ENCODE peak calls at places on chromosome 1, in eight cellular contexts. One of them, this sample, is unnamed.

GRCh38 chr1:6276765-6277555 is 16.1 kb upstream of the GPR153 start:
- DNase-seq in left ventricle myocardium inferior: no peak
- DNase-seq in fibroblast of lung: no peak
- DNase-seq in heart right ventricle: no peak
- DNase-seq in AG10803: no peak
- DNase-seq in fibroblast of pulmonary artery: no peak
- DNase-seq in cardiac muscle cell: no peak
- DNase-seq in astrocyte of the spinal cord: no peak
- DNase-seq in this sample: no peak

GRCh38 chr1:94000531-94001282 is 91.5 kb upstream of the GCLM start:
- DNase-seq in left ventricle myocardium inferior: no peak
- DNase-seq in fibroblast of lung: no peak
- DNase-seq in heart right ventricle: no peak
- DNase-seq in AG10803: no peak
- DNase-seq in fibroblast of pulmonary artery: no peak
- DNase-seq in cardiac muscle cell: no peak
- DNase-seq in astrocyte of the spinal cord: no peak
- DNase-seq in this sample: no peak

GRCh38 chr1:43525995-43526394 is 4.7 kb upstream of the PTPRF start:
- DNase-seq in left ventricle myocardium inferior: no peak
- DNase-seq in fibroblast of lung: peak; percentile 73
- DNase-seq in heart right ventricle: no peak
- DNase-seq in AG10803: peak; percentile 76
- DNase-seq in fibroblast of pulmonary artery: peak; percentile 68
- DNase-seq in cardiac muscle cell: peak; percentile 77
- DNase-seq in astrocyte of the spinal cord: peak; percentile 47
- DNase-seq in this sample: peak; percentile 75

GRCh38 chr1:67431869-67432578 is 1.8 kb upstream of the SERBP1 start:
- DNase-seq in left ventricle myocardium inferior: no peak
- DNase-seq in fibroblast of lung: no peak
- DNase-seq in heart right ventricle: no peak
- DNase-seq in AG10803: no peak
- DNase-seq in fibroblast of pulmonary artery: no peak
- DNase-seq in cardiac muscle cell: no peak
- DNase-seq in astrocyte of the spinal cord: no peak
- DNase-seq in this sample: peak; percentile 45

GRCh38 chr1:41639332-41639936 is 155.0 kb upstream of the EDN2 start:
- DNase-seq in left ventricle myocardium inferior: no peak
- DNase-seq in fibroblast of lung: peak; percentile 89
- DNase-seq in heart right ventricle: no peak
- DNase-seq in AG10803: peak; percentile 77
- DNase-seq in fibroblast of pulmonary artery: peak; percentile 47
- DNase-seq in cardiac muscle cell: peak; percentile 50
- DNase-seq in astrocyte of the spinal cord: peak; percentile 75
- DNase-seq in this sample: peak; percentile 84

GRCh38 chr1:10867138-10867721 is 70.8 kb upstream of the CASZ1 start:
- DNase-seq in left ventricle myocardium inferior: peak; percentile 53
- DNase-seq in fibroblast of lung: peak; percentile 31
- DNase-seq in heart right ventricle: peak; percentile 37
- DNase-seq in AG10803: no peak
- DNase-seq in fibroblast of pulmonary artery: peak; percentile 21
- DNase-seq in cardiac muscle cell: peak; percentile 44
- DNase-seq in astrocyte of the spinal cord: no peak
- DNase-seq in this sample: peak; percentile 26

GRCh38 chr1:29685387-29685786 is 449.1 kb downstream of the PTPRU start:
- DNase-seq in left ventricle myocardium inferior: no peak
- DNase-seq in fibroblast of lung: no peak
- DNase-seq in heart right ventricle: no peak
- DNase-seq in AG10803: no peak
- DNase-seq in fibroblast of pulmonary artery: no peak
- DNase-seq in cardiac muscle cell: no peak
- DNase-seq in astrocyte of the spinal cord: no peak
- DNase-seq in this sample: no peak

GRCh38 chr1:150578278-150579109 is 916 bp downstream of the MCL1 start:
- DNase-seq in left ventricle myocardium inferior: peak; percentile 49
- DNase-seq in fibroblast of lung: peak; percentile 92
- DNase-seq in heart right ventricle: peak; percentile 88
- DNase-seq in AG10803: peak; percentile 90
- DNase-seq in fibroblast of pulmonary artery: peak; percentile 93
- DNase-seq in cardiac muscle cell: peak; percentile 93
- DNase-seq in astrocyte of the spinal cord: peak; percentile 92
- DNase-seq in this sample: peak; percentile 91

GRCh38 chr1:91166106-91166712 is 144.4 kb upstream of the ZNF644 start:
- DNase-seq in left ventricle myocardium inferior: peak; percentile 33
- DNase-seq in fibroblast of lung: peak; percentile 43
- DNase-seq in heart right ventricle: peak; percentile 19
- DNase-seq in AG10803: peak; percentile 59
- DNase-seq in fibroblast of pulmonary artery: peak; percentile 71
- DNase-seq in cardiac muscle cell: peak; percentile 67
- DNase-seq in astrocyte of the spinal cord: peak; percentile 65
- DNase-seq in this sample: peak; percentile 55

GRCh38 chr1:183163311-183163710 is 22.8 kb upstream of the LAMC2 start:
- DNase-seq in left ventricle myocardium inferior: no peak
- DNase-seq in fibroblast of lung: peak; percentile 95
- DNase-seq in heart right ventricle: no peak
- DNase-seq in AG10803: peak; percentile 64
- DNase-seq in fibroblast of pulmonary artery: peak; percentile 51
- DNase-seq in cardiac muscle cell: peak; percentile 16
- DNase-seq in astrocyte of the spinal cord: peak; percentile 81
- DNase-seq in this sample: peak; percentile 94

GRCh38 chr1:201648066-201648910 is 109.4 kb downstream of the NAV1 start:
- DNase-seq in left ventricle myocardium inferior: peak; percentile 66
- DNase-seq in fibroblast of lung: peak; percentile 71
- DNase-seq in heart right ventricle: peak; percentile 80
- DNase-seq in AG10803: peak; percentile 79
- DNase-seq in fibroblast of pulmonary artery: peak; percentile 57
- DNase-seq in cardiac muscle cell: peak; percentile 68
- DNase-seq in astrocyte of the spinal cord: peak; percentile 75
- DNase-seq in this sample: peak; percentile 95

GRCh38 chr1:55338448-55338820 is 123.3 kb upstream of the USP24 start:
- DNase-seq in left ventricle myocardium inferior: no peak
- DNase-seq in fibroblast of lung: no peak
- DNase-seq in heart right ventricle: no peak
- DNase-seq in AG10803: no peak
- DNase-seq in fibroblast of pulmonary artery: no peak
- DNase-seq in cardiac muscle cell: no peak
- DNase-seq in astrocyte of the spinal cord: no peak
- DNase-seq in this sample: no peak

GRCh38 chr1:189804352-189804751 is 673.3 kb downstream of the BRINP3 start:
- DNase-seq in left ventricle myocardium inferior: no peak
- DNase-seq in fibroblast of lung: no peak
- DNase-seq in heart right ventricle: no peak
- DNase-seq in AG10803: no peak
- DNase-seq in fibroblast of pulmonary artery: no peak
- DNase-seq in cardiac muscle cell: no peak
- DNase-seq in astrocyte of the spinal cord: no peak
- DNase-seq in this sample: no peak

GRCh38 chr1:55876276-55877060 is 661.3 kb upstream of the USP24 start:
- DNase-seq in left ventricle myocardium inferior: peak; percentile 51
- DNase-seq in fibroblast of lung: peak; percentile 10
- DNase-seq in heart right ventricle: peak; percentile 32
- DNase-seq in AG10803: no peak
- DNase-seq in fibroblast of pulmonary artery: no peak
- DNase-seq in cardiac muscle cell: no peak
- DNase-seq in astrocyte of the spinal cord: no peak
- DNase-seq in this sample: no peak

GRCh38 chr1:23566304-23566703 is 7.0 kb upstream of the ID3 start:
- DNase-seq in left ventricle myocardium inferior: no peak
- DNase-seq in fibroblast of lung: no peak
- DNase-seq in heart right ventricle: no peak
- DNase-seq in AG10803: no peak
- DNase-seq in fibroblast of pulmonary artery: no peak
- DNase-seq in cardiac muscle cell: no peak
- DNase-seq in astrocyte of the spinal cord: no peak
- DNase-seq in this sample: no peak

GRCh38 chr1:224558904-224559303 is 57.2 kb upstream of the CNIH3 start:
- DNase-seq in left ventricle myocardium inferior: no peak
- DNase-seq in fibroblast of lung: no peak
- DNase-seq in heart right ventricle: no peak
- DNase-seq in AG10803: no peak
- DNase-seq in fibroblast of pulmonary artery: no peak
- DNase-seq in cardiac muscle cell: no peak
- DNase-seq in astrocyte of the spinal cord: no peak
- DNase-seq in this sample: peak; percentile 31

DNA sequence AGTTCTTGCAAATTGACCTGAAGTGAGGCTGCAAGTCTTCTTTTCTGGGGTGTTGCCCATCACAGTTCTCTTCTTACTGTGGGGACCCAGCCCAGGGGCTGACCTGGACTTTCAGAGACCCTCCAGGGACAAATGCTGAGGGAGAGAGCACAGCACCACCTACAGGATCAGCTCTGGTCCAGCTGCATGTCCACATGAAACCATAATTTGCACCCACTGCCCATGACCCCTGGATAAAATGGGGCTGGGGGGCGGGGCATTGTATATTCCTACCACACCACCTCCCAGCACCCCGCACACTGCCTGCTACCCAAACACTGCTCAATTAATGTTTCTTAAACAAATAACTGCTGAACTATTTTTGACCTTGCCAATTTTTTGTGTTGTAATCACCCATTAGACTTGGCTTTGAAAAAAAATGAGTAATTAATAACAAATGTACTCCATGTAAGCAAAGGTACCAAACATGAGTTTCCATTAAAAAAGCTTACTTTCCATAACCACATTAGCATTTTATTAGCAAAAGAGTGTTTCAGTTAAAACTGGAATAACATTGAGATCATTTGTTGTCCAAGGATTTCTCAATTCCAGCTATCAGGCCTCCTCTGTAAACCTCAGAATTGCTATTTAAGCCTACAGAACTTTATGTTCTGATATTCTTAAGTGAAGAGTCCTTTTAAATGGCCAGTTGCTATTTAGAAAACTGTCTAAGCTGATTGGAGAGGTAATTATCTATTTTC is 168.0 kb upstream of the RAB4A start:
- DNase-seq in left ventricle myocardium inferior: no peak
- DNase-seq in fibroblast of lung: no peak
- DNase-seq in heart right ventricle: no peak
- DNase-seq in AG10803: peak; percentile 26
- DNase-seq in fibroblast of pulmonary artery: peak; percentile 5
- DNase-seq in cardiac muscle cell: peak; percentile 44
- DNase-seq in astrocyte of the spinal cord: no peak
- DNase-seq in this sample: no peak
- TF ChIP-seq CTCF in left ventricle myocardium inferior: no peak
- TF ChIP-seq CTCF in fibroblast of lung: peak; percentile 11
- TF ChIP-seq CTCF in heart right ventricle: no peak
- TF ChIP-seq CTCF in AG10803: no peak
- TF ChIP-seq CTCF in fibroblast of pulmonary artery: peak; percentile 26
- TF ChIP-seq CTCF in cardiac muscle cell: peak; percentile 38
- TF ChIP-seq CTCF in astrocyte of the spinal cord: no peak
- TF ChIP-seq CTCF in this sample: peak; percentile 21

GRCh38 chr1:160098852-160099647 is 631 bp upstream of the IGSF8 start:
- DNase-seq in left ventricle myocardium inferior: peak; percentile 98
- DNase-seq in fibroblast of lung: peak; percentile 88
- DNase-seq in heart right ventricle: peak; percentile 98
- DNase-seq in AG10803: peak; percentile 91
- DNase-seq in fibroblast of pulmonary artery: peak; percentile 92
- DNase-seq in cardiac muscle cell: peak; percentile 96
- DNase-seq in astrocyte of the spinal cord: peak; percentile 95
- DNase-seq in this sample: peak; percentile 89
- H3K4me3 ChIP-seq in left ventricle myocardium inferior: peak overlapping the region; percentile 78
- H3K4me3 ChIP-seq in fibroblast of lung: peak overlapping the region; percentile 58
- H3K4me3 ChIP-seq in heart right ventricle: peak overlapping the region; percentile 81
- H3K4me3 ChIP-seq in AG10803: peak overlapping the region; percentile 73
- H3K4me3 ChIP-seq in fibroblast of pulmonary artery: peak overlapping the region; percentile 70
- H3K4me3 ChIP-seq in cardiac muscle cell: peak overlapping the region; percentile 28
- H3K4me3 ChIP-seq in astrocyte of the spinal cord: peak overlapping the region; percentile 66
- H3K4me3 ChIP-seq in this sample: peak overlapping the region; percentile 59

GRCh38 chr1:2046225-2046917 is 3.8 kb upstream of the PRKCZ start:
- DNase-seq in left ventricle myocardium inferior: peak; percentile 59
- DNase-seq in fibroblast of lung: peak; percentile 9
- DNase-seq in heart right ventricle: peak; percentile 51
- DNase-seq in AG10803: no peak
- DNase-seq in fibroblast of pulmonary artery: peak; percentile 29
- DNase-seq in cardiac muscle cell: peak; percentile 31
- DNase-seq in astrocyte of the spinal cord: no peak
- DNase-seq in this sample: peak; percentile 19
- TF ChIP-seq CTCF in left ventricle myocardium inferior: peak; percentile 81
- TF ChIP-seq CTCF in fibroblast of lung: peak; percentile 34
- TF ChIP-seq CTCF in heart right ventricle: peak; percentile 78
- TF ChIP-seq CTCF in AG10803: peak; percentile 51
- TF ChIP-seq CTCF in fibroblast of pulmonary artery: peak; percentile 72
- TF ChIP-seq CTCF in cardiac muscle cell: peak; percentile 75
- TF ChIP-seq CTCF in astrocyte of the spinal cord: peak; percentile 75
- TF ChIP-seq CTCF in this sample: peak; percentile 44

GRCh38 chr1:16236495-16237342 is at the start of gene CPLANE2:
- DNase-seq in left ventricle myocardium inferior: peak; percentile 95
- DNase-seq in fibroblast of lung: peak; percentile 87
- DNase-seq in heart right ventricle: peak; percentile 95
- DNase-seq in AG10803: peak; percentile 89
- DNase-seq in fibroblast of pulmonary artery: peak; percentile 92
- DNase-seq in cardiac muscle cell: peak; percentile 95
- DNase-seq in astrocyte of the spinal cord: peak; percentile 90
- DNase-seq in this sample: peak; percentile 98
- H3K4me3 ChIP-seq in left ventricle myocardium inferior: peak within 1 kb of the TSS; percentile 82
- H3K4me3 ChIP-seq in fibroblast of lung: peak within 1 kb of the TSS; percentile 52
- H3K4me3 ChIP-seq in heart right ventricle: peak within 1 kb of the TSS; percentile 68
- H3K4me3 ChIP-seq in AG10803: peak within 1 kb of the TSS; percentile 80
- H3K4me3 ChIP-seq in fibroblast of pulmonary artery: peak within 1 kb of the TSS; percentile 73
- H3K4me3 ChIP-seq in cardiac muscle cell: peak within 1 kb of the TSS; percentile 66
- H3K4me3 ChIP-seq in astrocyte of the spinal cord: peak within 1 kb of the TSS; percentile 67
- H3K4me3 ChIP-seq in this sample: peak within 1 kb of the TSS; percentile 74

GRCh38 chr1:119546641-119547040 is 39.6 kb downstream of the HSD3B1 start:
- DNase-seq in left ventricle myocardium inferior: no peak
- DNase-seq in fibroblast of lung: no peak
- DNase-seq in heart right ventricle: no peak
- DNase-seq in AG10803: no peak
- DNase-seq in fibroblast of pulmonary artery: no peak
- DNase-seq in cardiac muscle cell: no peak
- DNase-seq in astrocyte of the spinal cord: no peak
- DNase-seq in this sample: no peak

GRCh38 chr1:119547805-119548204 is 40.8 kb downstream of the HSD3B1 start:
- DNase-seq in left ventricle myocardium inferior: no peak
- DNase-seq in fibroblast of lung: no peak
- DNase-seq in heart right ventricle: no peak
- DNase-seq in AG10803: no peak
- DNase-seq in fibroblast of pulmonary artery: no peak
- DNase-seq in cardiac muscle cell: no peak
- DNase-seq in astrocyte of the spinal cord: no peak
- DNase-seq in this sample: no peak

GRCh38 chr1:119547306-119547705 is 40.3 kb downstream of the HSD3B1 start:
- DNase-seq in left ventricle myocardium inferior: no peak
- DNase-seq in fibroblast of lung: no peak
- DNase-seq in heart right ventricle: no peak
- DNase-seq in AG10803: no peak
- DNase-seq in fibroblast of pulmonary artery: no peak
- DNase-seq in cardiac muscle cell: no peak
- DNase-seq in astrocyte of the spinal cord: no peak
- DNase-seq in this sample: no peak

GRCh38 chr1:119551218-119551617 is 44.2 kb downstream of the HSD3B1 start:
- DNase-seq in left ventricle myocardium inferior: no peak
- DNase-seq in fibroblast of lung: no peak
- DNase-seq in heart right ventricle: no peak
- DNase-seq in AG10803: no peak
- DNase-seq in fibroblast of pulmonary artery: no peak
- DNase-seq in cardiac muscle cell: no peak
- DNase-seq in astrocyte of the spinal cord: no peak
- DNase-seq in this sample: no peak

DNA sequence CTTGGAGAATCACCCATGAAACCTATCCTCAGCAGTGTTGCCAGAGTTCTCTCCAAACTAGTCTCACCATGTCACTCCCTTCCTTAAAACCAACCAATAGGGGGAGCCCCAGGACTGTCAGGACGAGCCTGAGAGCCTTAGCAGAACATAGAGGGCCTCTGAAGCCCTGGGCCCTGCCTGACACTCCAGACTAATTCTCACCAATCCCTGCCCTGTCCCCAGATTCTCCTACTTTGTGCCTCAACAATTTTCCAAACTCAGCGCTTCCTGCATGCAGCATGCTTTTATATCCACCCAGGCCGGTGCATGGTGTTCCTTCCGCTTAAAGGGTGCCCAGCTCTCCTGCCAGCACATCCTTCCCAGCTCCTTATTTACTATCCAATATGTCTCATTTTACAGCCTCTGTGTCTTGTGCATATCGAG is 42.7 kb downstream of the HSD3B1 start:
- DNase-seq in left ventricle myocardium inferior: no peak
- DNase-seq in fibroblast of lung: peak; percentile 58
- DNase-seq in heart right ventricle: peak; percentile 55
- DNase-seq in AG10803: peak; percentile 59
- DNase-seq in fibroblast of pulmonary artery: peak; percentile 83
- DNase-seq in cardiac muscle cell: peak; percentile 87
- DNase-seq in astrocyte of the spinal cord: peak; percentile 71
- DNase-seq in this sample: peak; percentile 79
- TF ChIP-seq CTCF in left ventricle myocardium inferior: peak; percentile 65
- TF ChIP-seq CTCF in fibroblast of lung: peak; percentile 69
- TF ChIP-seq CTCF in heart right ventricle: peak; percentile 67
- TF ChIP-seq CTCF in AG10803: peak; percentile 61
- TF ChIP-seq CTCF in fibroblast of pulmonary artery: peak; percentile 66
- TF ChIP-seq CTCF in cardiac muscle cell: peak; percentile 69
- TF ChIP-seq CTCF in astrocyte of the spinal cord: peak; percentile 75
- TF ChIP-seq CTCF in this sample: peak; percentile 63

This sample was measured in foreskin fibroblast.